ENCODE peak calls at places on chromosomes 13 and 19, in four cellular contexts. One of them, this sample, is unnamed.

GRCh38 chr19:15287496-15287895 is 44.8 kb downstream of the BRD4 start:
- DNase-seq in BJ: no peak
- DNase-seq in fibroblast of the aortic adventitia: no peak
- DNase-seq in mammary epithelial cell: no peak
- DNase-seq in this sample: no peak

GRCh38 chr13:113926301-113926761 is 47.5 kb downstream of the C13orf46 start:
- DNase-seq in BJ: peak; percentile 72
- DNase-seq in fibroblast of the aortic adventitia: no peak
- DNase-seq in mammary epithelial cell: no peak
- DNase-seq in this sample: no peak

GRCh38 chr19:42191855-42192254 is 25.6 kb downstream of the DEDD2 start:
- DNase-seq in BJ: no peak
- DNase-seq in fibroblast of the aortic adventitia: peak; percentile 69
- DNase-seq in mammary epithelial cell: peak; percentile 91
- DNase-seq in this sample: peak; percentile 98

GRCh38 chr19:48999481-49000325 is 6.0 kb downstream of the RUVBL2 start:
- DNase-seq in BJ: no peak
- DNase-seq in fibroblast of the aortic adventitia: peak; percentile 70
- DNase-seq in mammary epithelial cell: peak; percentile 52
- DNase-seq in this sample: peak; percentile 57

GRCh38 chr19:30471441-30471840 is 99.3 kb downstream of the ZNF536 start:
- DNase-seq in BJ: no peak
- DNase-seq in fibroblast of the aortic adventitia: no peak
- DNase-seq in mammary epithelial cell: no peak
- DNase-seq in this sample: no peak

GRCh38 chr19:392375-392970 is 16.5 kb downstream of the C2CD4C start:
- DNase-seq in BJ: no peak
- DNase-seq in fibroblast of the aortic adventitia: no peak
- DNase-seq in mammary epithelial cell: no peak
- DNase-seq in this sample: no peak

GRCh38 chr19:11693505-11694499 is 44.9 kb downstream of the ZNF823 start:
- DNase-seq in BJ: peak; percentile 49
- DNase-seq in fibroblast of the aortic adventitia: peak; percentile 61
- DNase-seq in mammary epithelial cell: peak; percentile 70
- DNase-seq in this sample: peak; percentile 62

GRCh38 chr19:1232652-1233360 is 5.0 kb downstream of the CBARP start:
- DNase-seq in BJ: no peak
- DNase-seq in fibroblast of the aortic adventitia: peak; percentile 73
- DNase-seq in mammary epithelial cell: no peak
- DNase-seq in this sample: peak; percentile 54

GRCh38 chr19:46813570-46814358 is 25.4 kb upstream of the SLC1A5 start:
- DNase-seq in BJ: no peak
- DNase-seq in fibroblast of the aortic adventitia: peak; percentile 37
- DNase-seq in mammary epithelial cell: no peak
- DNase-seq in this sample: peak; percentile 48

GRCh38 chr13:98435356-98435755 is 141.6 kb downstream of the STK24 start:
- DNase-seq in BJ: no peak
- DNase-seq in fibroblast of the aortic adventitia: no peak
- DNase-seq in mammary epithelial cell: no peak
- DNase-seq in this sample: no peak

GRCh38 chr13:91236942-91237341 is 110.5 kb upstream of the MIR17HG start:
- DNase-seq in BJ: no peak
- DNase-seq in fibroblast of the aortic adventitia: no peak
- DNase-seq in mammary epithelial cell: no peak
- DNase-seq in this sample: no peak

GRCh38 chr13:25249001-25249543 is 38.2 kb downstream of the MTMR6 start:
- DNase-seq in BJ: peak; percentile 17
- DNase-seq in fibroblast of the aortic adventitia: peak; percentile 37
- DNase-seq in mammary epithelial cell: peak; percentile 49
- DNase-seq in this sample: peak; percentile 26

GRCh38 chr19:53880716-53881481 is 1.1 kb upstream of the PRKCG start:
- DNase-seq in BJ: no peak
- DNase-seq in fibroblast of the aortic adventitia: no peak
- DNase-seq in mammary epithelial cell: no peak
- DNase-seq in this sample: no peak

GRCh38 chr13:112346899-112347229 is 29.3 kb upstream of the SPACA7 start:
- DNase-seq in BJ: no peak
- DNase-seq in fibroblast of the aortic adventitia: no peak
- DNase-seq in mammary epithelial cell: no peak
- DNase-seq in this sample: no peak

GRCh38 chr19:45958763-45959516 is 14.7 kb downstream of the NOVA2 start:
- DNase-seq in BJ: no peak
- DNase-seq in fibroblast of the aortic adventitia: peak; percentile 62
- DNase-seq in mammary epithelial cell: no peak
- DNase-seq in this sample: no peak

GRCh38 chr13:26941345-26942174 is 181.0 kb upstream of the GPR12 start:
- DNase-seq in BJ: peak; percentile 16
- DNase-seq in fibroblast of the aortic adventitia: peak; percentile 69
- DNase-seq in mammary epithelial cell: peak; percentile 56
- DNase-seq in this sample: peak; percentile 71

GRCh38 chr19:10695401-10696398 is 5.5 kb upstream of the QTRT1 start:
- DNase-seq in BJ: peak; percentile 69
- DNase-seq in fibroblast of the aortic adventitia: peak; percentile 90
- DNase-seq in mammary epithelial cell: peak; percentile 93
- DNase-seq in this sample: peak; percentile 85

GRCh38 chr19:37932985-37933953 is 26.3 kb downstream of the SIPA1L3 start:
- DNase-seq in BJ: no peak
- DNase-seq in fibroblast of the aortic adventitia: peak; percentile 24
- DNase-seq in mammary epithelial cell: peak; percentile 70
- DNase-seq in this sample: peak; percentile 73

GRCh38 chr13:39463611-39464010 is 139.4 kb downstream of the LHFPL6 start:
- DNase-seq in BJ: no peak
- DNase-seq in fibroblast of the aortic adventitia: no peak
- DNase-seq in mammary epithelial cell: no peak
- DNase-seq in this sample: peak; percentile 70

GRCh38 chr19:48230555-48231129 is 25.1 kb downstream of the CARD8 start:
- DNase-seq in BJ: no peak
- DNase-seq in fibroblast of the aortic adventitia: no peak
- DNase-seq in mammary epithelial cell: no peak
- DNase-seq in this sample: no peak

GRCh38 chr13:68124437-68125086 is 894.4 kb upstream of the PCDH9 start:
- DNase-seq in BJ: no peak
- DNase-seq in fibroblast of the aortic adventitia: no peak
- DNase-seq in mammary epithelial cell: peak; percentile 25
- DNase-seq in this sample: peak; percentile 49

GRCh38 chr19:57239982-57240310 is 486 bp upstream of the ZNF805 start:
- DNase-seq in BJ: no peak
- DNase-seq in fibroblast of the aortic adventitia: no peak
- DNase-seq in mammary epithelial cell: no peak
- DNase-seq in this sample: no peak

GRCh38 chr13:99178636-99179035 is 22.0 kb upstream of the UBAC2 start:
- DNase-seq in BJ: no peak
- DNase-seq in fibroblast of the aortic adventitia: no peak
- DNase-seq in mammary epithelial cell: no peak
- DNase-seq in this sample: no peak

GRCh38 chr13:28494861-28495585 is at the start of gene FLT1:
- DNase-seq in BJ: no peak
- DNase-seq in fibroblast of the aortic adventitia: no peak
- DNase-seq in mammary epithelial cell: peak; percentile 21
- DNase-seq in this sample: no peak

GRCh38 chr19:12885749-12886706 is 973 bp downstream of the KLF1 start:
- DNase-seq in BJ: no peak
- DNase-seq in fibroblast of the aortic adventitia: no peak
- DNase-seq in mammary epithelial cell: no peak
- DNase-seq in this sample: no peak

GRCh38 chr19:35715981-35716734 is 1.6 kb upstream of the KMT2B start:
- DNase-seq in BJ: no peak
- DNase-seq in fibroblast of the aortic adventitia: no peak
- DNase-seq in mammary epithelial cell: no peak
- DNase-seq in this sample: no peak

GRCh38 chr19:10110972-10111317 is 548 bp upstream of the P2RY11 start:
- DNase-seq in BJ: no peak
- DNase-seq in fibroblast of the aortic adventitia: no peak
- DNase-seq in mammary epithelial cell: no peak
- DNase-seq in this sample: no peak

GRCh38 chr13:110018009-110018408 is 231.6 kb upstream of the IRS2 start:
- DNase-seq in BJ: no peak
- DNase-seq in fibroblast of the aortic adventitia: no peak
- DNase-seq in mammary epithelial cell: peak; percentile 14
- DNase-seq in this sample: peak; percentile 43

GRCh38 chr19:42286349-42287016 is 15.4 kb upstream of the PRR19 start:
- DNase-seq in BJ: no peak
- DNase-seq in fibroblast of the aortic adventitia: peak; percentile 63
- DNase-seq in mammary epithelial cell: no peak
- DNase-seq in this sample: no peak

GRCh38 chr19:11549386-11549953 is 9.6 kb downstream of the ELOF1 start:
- DNase-seq in BJ: no peak
- DNase-seq in fibroblast of the aortic adventitia: no peak
- DNase-seq in mammary epithelial cell: no peak
- DNase-seq in this sample: no peak

GRCh38 chr19:51166846-51167490 is 24.9 kb downstream of the SIGLEC7 start:
- DNase-seq in BJ: no peak
- DNase-seq in fibroblast of the aortic adventitia: no peak
- DNase-seq in mammary epithelial cell: no peak
- DNase-seq in this sample: no peak

GRCh38 chr19:47687906-47688305 is 25.3 kb upstream of the EHD2 start:
- DNase-seq in BJ: no peak
- DNase-seq in fibroblast of the aortic adventitia: no peak
- DNase-seq in mammary epithelial cell: no peak
- DNase-seq in this sample: no peak

GRCh38 chr13:48235100-48235813 is 2.3 kb downstream of the ITM2B start:
- DNase-seq in BJ: no peak
- DNase-seq in fibroblast of the aortic adventitia: peak; percentile 51
- DNase-seq in mammary epithelial cell: peak; percentile 62
- DNase-seq in this sample: peak; percentile 54

GRCh38 chr13:97028441-97029299 is 34.4 kb upstream of the OXGR1 start:
- DNase-seq in BJ: no peak
- DNase-seq in fibroblast of the aortic adventitia: peak; percentile 62
- DNase-seq in mammary epithelial cell: peak; percentile 41
- DNase-seq in this sample: peak; percentile 37

GRCh38 chr13:71290963-71291937 is 575.8 kb downstream of the DACH1 start:
- DNase-seq in BJ: no peak
- DNase-seq in fibroblast of the aortic adventitia: peak; percentile 11
- DNase-seq in mammary epithelial cell: peak; percentile 43
- DNase-seq in this sample: peak; percentile 38

GRCh38 chr19:30148039-30148438 is 206.0 kb downstream of the URI1 start:
- DNase-seq in BJ: no peak
- DNase-seq in fibroblast of the aortic adventitia: no peak
- DNase-seq in mammary epithelial cell: no peak
- DNase-seq in this sample: peak; percentile 64

GRCh38 chr19:53904909-53905308 is 4.2 kb upstream of the CACNG7 start:
- DNase-seq in BJ: no peak
- DNase-seq in fibroblast of the aortic adventitia: no peak
- DNase-seq in mammary epithelial cell: peak; percentile 24
- DNase-seq in this sample: peak; percentile 25

GRCh38 chr19:42135836-42136235 is 3.6 kb upstream of the POU2F2 start:
- DNase-seq in BJ: no peak
- DNase-seq in fibroblast of the aortic adventitia: no peak
- DNase-seq in mammary epithelial cell: no peak
- DNase-seq in this sample: no peak

GRCh38 chr19:42762782-42763181 is 2.7 kb downstream of the PSG8 start:
- DNase-seq in BJ: no peak
- DNase-seq in fibroblast of the aortic adventitia: peak; percentile 12
- DNase-seq in mammary epithelial cell: peak; percentile 32
- DNase-seq in this sample: no peak

GRCh38 chr19:14149011-14149410 is 12.6 kb upstream of the ASF1B start:
- DNase-seq in BJ: no peak
- DNase-seq in fibroblast of the aortic adventitia: no peak
- DNase-seq in mammary epithelial cell: no peak
- DNase-seq in this sample: no peak

GRCh38 chr19:14147797-14148605 is 11.6 kb upstream of the ASF1B start:
- DNase-seq in BJ: no peak
- DNase-seq in fibroblast of the aortic adventitia: peak; percentile 74
- DNase-seq in mammary epithelial cell: peak; percentile 17
- DNase-seq in this sample: peak; percentile 24

GRCh38 chr19:14146789-14147216 is 10.4 kb upstream of the ASF1B start:
- DNase-seq in BJ: peak; percentile 74
- DNase-seq in fibroblast of the aortic adventitia: peak; percentile 80
- DNase-seq in mammary epithelial cell: peak; percentile 75
- DNase-seq in this sample: peak; percentile 53

GRCh38 chr19:14142262-14143190 is 6.1 kb upstream of the ASF1B start:
- DNase-seq in BJ: no peak
- DNase-seq in fibroblast of the aortic adventitia: no peak
- DNase-seq in mammary epithelial cell: no peak
- DNase-seq in this sample: no peak

GRCh38 chr19:14145381-14145780 is 9.0 kb upstream of the ASF1B start:
- DNase-seq in BJ: no peak
- DNase-seq in fibroblast of the aortic adventitia: no peak
- DNase-seq in mammary epithelial cell: no peak
- DNase-seq in this sample: no peak
- H3K4me3 ChIP-seq in BJ: no peak overlapping the region
- H3K4me3 ChIP-seq in fibroblast of the aortic adventitia: no peak overlapping the region
- H3K4me3 ChIP-seq in mammary epithelial cell: no peak overlapping the region
- H3K4me3 ChIP-seq in this sample: no peak overlapping the region

GRCh38 chr19:4246767-4247593 is at the start of gene YJU2:
- DNase-seq in BJ: peak; percentile 94
- DNase-seq in fibroblast of the aortic adventitia: peak; percentile 100
- DNase-seq in mammary epithelial cell: peak; percentile 98
- DNase-seq in this sample: peak; percentile 96
- TF ChIP-seq CTCF in BJ: peak; percentile 61
- TF ChIP-seq CTCF in fibroblast of the aortic adventitia: peak; percentile 57
- TF ChIP-seq CTCF in mammary epithelial cell: peak; percentile 35
- TF ChIP-seq CTCF in this sample: peak; percentile 49

GRCh38 chr19:19655641-19656343 is 7.7 kb downstream of the ATP13A1 start:
- DNase-seq in BJ: no peak
- DNase-seq in fibroblast of the aortic adventitia: no peak
- DNase-seq in mammary epithelial cell: no peak
- DNase-seq in this sample: no peak
- H3K4me3 ChIP-seq in BJ: no peak overlapping the region
- H3K4me3 ChIP-seq in fibroblast of the aortic adventitia: no peak overlapping the region
- H3K4me3 ChIP-seq in mammary epithelial cell: no peak overlapping the region
- H3K4me3 ChIP-seq in this sample: no peak overlapping the region

DNA sequence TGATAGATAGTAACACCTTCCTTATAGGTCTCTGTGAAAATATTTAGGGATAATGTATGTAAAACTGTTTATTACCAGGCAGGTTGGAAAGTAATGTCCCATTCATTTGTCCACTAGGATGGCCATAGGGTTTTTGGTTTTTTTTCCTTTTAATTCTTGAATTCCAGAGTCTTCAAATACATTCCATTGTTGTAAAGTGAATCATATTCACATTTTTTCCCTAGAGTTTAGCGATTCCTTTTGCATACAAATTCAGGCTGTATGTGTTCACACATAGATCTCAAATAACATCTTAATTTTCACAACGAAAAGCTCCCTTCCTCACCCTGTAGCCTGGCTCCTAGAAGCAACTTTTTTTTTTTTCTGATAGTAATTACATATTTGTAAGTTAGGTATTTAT is 1.8 kb upstream of the ZNF557 start:
- DNase-seq in BJ: no peak
- DNase-seq in fibroblast of the aortic adventitia: peak; percentile 20
- DNase-seq in mammary epithelial cell: no peak
- DNase-seq in this sample: no peak
- TF ChIP-seq CTCF in BJ: no peak
- TF ChIP-seq CTCF in fibroblast of the aortic adventitia: no peak
- TF ChIP-seq CTCF in mammary epithelial cell: no peak
- TF ChIP-seq CTCF in this sample: no peak

GRCh38 chr19:3670796-3671679 is 29.2 kb downstream of the PIP5K1C start:
- DNase-seq in BJ: peak; percentile 36
- DNase-seq in fibroblast of the aortic adventitia: peak; percentile 85
- DNase-seq in mammary epithelial cell: no peak
- DNase-seq in this sample: no peak
- H3K4me3 ChIP-seq in BJ: peak overlapping the region; percentile 33
- H3K4me3 ChIP-seq in fibroblast of the aortic adventitia: peak overlapping the region; percentile 48
- H3K4me3 ChIP-seq in mammary epithelial cell: no peak overlapping the region
- H3K4me3 ChIP-seq in this sample: no peak overlapping the region

GRCh38 chr13:30892966-30893365 is 13.1 kb upstream of the MEDAG start:
- DNase-seq in BJ: no peak
- DNase-seq in fibroblast of the aortic adventitia: peak; percentile 81
- DNase-seq in mammary epithelial cell: no peak
- DNase-seq in this sample: no peak
- TF ChIP-seq CTCF in BJ: peak; percentile 70
- TF ChIP-seq CTCF in fibroblast of the aortic adventitia: peak; percentile 81
- TF ChIP-seq CTCF in mammary epithelial cell: peak; percentile 58
- TF ChIP-seq CTCF in this sample: peak; percentile 51

GRCh38 chr19:18010149-18010548 is 2.2 kb downstream of the ARRDC2 start:
- DNase-seq in BJ: no peak
- DNase-seq in fibroblast of the aortic adventitia: no peak
- DNase-seq in mammary epithelial cell: no peak
- DNase-seq in this sample: no peak
- H3K4me3 ChIP-seq in BJ: no peak overlapping the region
- H3K4me3 ChIP-seq in fibroblast of the aortic adventitia: no peak overlapping the region
- H3K4me3 ChIP-seq in mammary epithelial cell: no peak overlapping the region
- H3K4me3 ChIP-seq in this sample: no peak overlapping the region